ENCODE peak calls at places on chromosome 18, in five cellular contexts. One of them, this sample, is unnamed.

GRCh38 chr18:6021341-6022088 is 126.2 kb upstream of the TMEM200C start:
- DNase-seq in endodermal cell: no peak
- DNase-seq in sigmoid colon: no peak
- DNase-seq in uterus: no peak
- DNase-seq in CD8-positive, alpha-beta memory T cell: no peak
- DNase-seq in this sample: no peak

GRCh38 chr18:49174478-49174877 is 223.7 kb upstream of the SMAD7 start:
- DNase-seq in endodermal cell: no peak
- DNase-seq in sigmoid colon: no peak
- DNase-seq in uterus: peak; percentile 25
- DNase-seq in CD8-positive, alpha-beta memory T cell: no peak
- DNase-seq in this sample: no peak

GRCh38 chr18:69088971-69089370 is 291.1 kb downstream of the CCDC102B start:
- DNase-seq in endodermal cell: no peak
- DNase-seq in sigmoid colon: no peak
- DNase-seq in uterus: no peak
- DNase-seq in CD8-positive, alpha-beta memory T cell: no peak
- DNase-seq in this sample: no peak

GRCh38 chr18:42514522-42514921 is 559.5 kb downstream of the PIK3C3 start:
- DNase-seq in endodermal cell: no peak
- DNase-seq in sigmoid colon: no peak
- DNase-seq in uterus: no peak
- DNase-seq in CD8-positive, alpha-beta memory T cell: no peak
- DNase-seq in this sample: no peak

GRCh38 chr18:50662775-50663383 is 103.0 kb downstream of the MAPK4 start:
- DNase-seq in endodermal cell: peak; percentile 20
- DNase-seq in sigmoid colon: no peak
- DNase-seq in uterus: no peak
- DNase-seq in CD8-positive, alpha-beta memory T cell: no peak
- DNase-seq in this sample: no peak

GRCh38 chr18:45777393-45777792 is 48.1 kb upstream of the SIGLEC15 start:
- DNase-seq in endodermal cell: no peak
- DNase-seq in sigmoid colon: no peak
- DNase-seq in uterus: no peak
- DNase-seq in CD8-positive, alpha-beta memory T cell: no peak
- DNase-seq in this sample: no peak

GRCh38 chr18:79988079-79988924 is at the start of gene TXNL4A:
- DNase-seq in endodermal cell: peak; percentile 88
- DNase-seq in sigmoid colon: peak; percentile 90
- DNase-seq in uterus: peak; percentile 78
- DNase-seq in CD8-positive, alpha-beta memory T cell: peak; percentile 86
- DNase-seq in this sample: peak; percentile 87

GRCh38 chr18:35410561-35410960 is 33.4 kb upstream of the ZNF396 start:
- DNase-seq in endodermal cell: no peak
- DNase-seq in sigmoid colon: no peak
- DNase-seq in uterus: no peak
- DNase-seq in CD8-positive, alpha-beta memory T cell: no peak
- DNase-seq in this sample: no peak

GRCh38 chr18:9724797-9725196 is 16.7 kb downstream of the RAB31 start:
- DNase-seq in endodermal cell: no peak
- DNase-seq in sigmoid colon: no peak
- DNase-seq in uterus: no peak
- DNase-seq in CD8-positive, alpha-beta memory T cell: no peak
- DNase-seq in this sample: no peak

GRCh38 chr18:44682871-44683221 is 2.2 kb downstream of the SETBP1 start:
- DNase-seq in endodermal cell: peak; percentile 89
- DNase-seq in sigmoid colon: peak; percentile 82
- DNase-seq in uterus: peak; percentile 54
- DNase-seq in CD8-positive, alpha-beta memory T cell: no peak
- DNase-seq in this sample: no peak

DNA sequence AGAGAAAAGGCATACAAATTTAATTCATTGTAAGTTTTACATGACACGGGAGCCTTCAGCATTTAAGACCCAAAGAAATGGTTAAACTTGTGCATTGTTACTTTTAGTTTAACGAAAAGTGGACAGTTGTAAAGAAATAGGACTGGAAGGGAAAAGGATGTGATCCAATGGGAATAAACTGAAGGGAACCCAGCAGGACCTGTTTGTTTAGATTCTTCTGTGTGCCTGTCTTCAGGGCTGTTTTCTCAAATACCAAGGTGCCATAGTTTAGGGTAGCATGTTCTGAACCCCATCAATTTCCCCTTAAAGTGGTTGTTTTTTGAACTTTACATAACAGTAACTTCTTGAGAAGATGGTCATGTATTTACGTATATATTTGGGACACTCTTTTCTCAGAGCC is 30.3 kb upstream of the CABLES1 start:
- DNase-seq in endodermal cell: no peak
- DNase-seq in sigmoid colon: no peak
- DNase-seq in uterus: no peak
- DNase-seq in CD8-positive, alpha-beta memory T cell: no peak
- DNase-seq in this sample: no peak
- H3K27ac ChIP-seq in endodermal cell: no peak overlapping the region
- H3K27ac ChIP-seq in sigmoid colon: no peak overlapping the region
- H3K27ac ChIP-seq in uterus: no peak overlapping the region
- H3K27ac ChIP-seq in CD8-positive, alpha-beta memory T cell: no peak overlapping the region
- H3K27ac ChIP-seq in this sample: no peak overlapping the region

GRCh38 chr18:24138884-24139616 is at the start of gene CABYR:
- DNase-seq in endodermal cell: peak; percentile 96
- DNase-seq in sigmoid colon: peak; percentile 87
- DNase-seq in uterus: peak; percentile 70
- DNase-seq in CD8-positive, alpha-beta memory T cell: peak; percentile 64
- DNase-seq in this sample: peak; percentile 71
- H3K27ac ChIP-seq in endodermal cell: no peak within 1 kb of the TSS
- H3K27ac ChIP-seq in sigmoid colon: peak within 1 kb of the TSS; percentile 67
- H3K27ac ChIP-seq in uterus: peak within 1 kb of the TSS; percentile 67
- H3K27ac ChIP-seq in CD8-positive, alpha-beta memory T cell: no peak within 1 kb of the TSS
- H3K27ac ChIP-seq in this sample: peak within 1 kb of the TSS; percentile 37

DNA sequence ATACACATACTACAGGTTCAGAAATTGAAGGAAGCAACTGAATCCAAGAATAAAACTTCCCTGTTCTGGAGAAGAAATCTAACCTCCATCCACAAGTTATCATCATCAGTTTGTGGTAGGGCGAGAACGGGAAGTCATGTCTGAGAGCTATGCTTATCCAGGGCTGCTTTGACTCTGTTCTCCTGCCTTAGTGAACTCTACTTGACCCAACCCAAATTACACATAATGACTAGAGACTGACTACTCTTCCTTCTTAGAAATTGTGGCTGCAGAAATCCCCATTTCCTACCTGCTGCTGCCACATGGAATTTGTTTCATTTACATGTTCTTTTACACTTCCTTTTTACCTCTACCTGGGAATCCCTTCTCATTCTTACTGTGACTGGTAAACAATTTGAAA is 1102.6 kb upstream of the PIK3C3 start:
- DNase-seq in endodermal cell: no peak
- DNase-seq in sigmoid colon: no peak
- DNase-seq in uterus: no peak
- DNase-seq in CD8-positive, alpha-beta memory T cell: no peak
- DNase-seq in this sample: no peak
- H3K27ac ChIP-seq in endodermal cell: no peak overlapping the region
- H3K27ac ChIP-seq in sigmoid colon: no peak overlapping the region
- H3K27ac ChIP-seq in uterus: no peak overlapping the region
- H3K27ac ChIP-seq in CD8-positive, alpha-beta memory T cell: no peak overlapping the region
- H3K27ac ChIP-seq in this sample: no peak overlapping the region

GRCh38 chr18:77063256-77063655 is 69.3 kb downstream of the MBP start:
- DNase-seq in endodermal cell: no peak
- DNase-seq in sigmoid colon: no peak
- DNase-seq in uterus: no peak
- DNase-seq in CD8-positive, alpha-beta memory T cell: peak; percentile 70
- DNase-seq in this sample: peak; percentile 80

GRCh38 chr18:77062518-77063003 is 70.0 kb downstream of the MBP start:
- DNase-seq in endodermal cell: no peak
- DNase-seq in sigmoid colon: no peak
- DNase-seq in uterus: no peak
- DNase-seq in CD8-positive, alpha-beta memory T cell: peak; percentile 87
- DNase-seq in this sample: peak; percentile 85

GRCh38 chr18:77059294-77059916 is 73.2 kb downstream of the MBP start:
- DNase-seq in endodermal cell: peak; percentile 75
- DNase-seq in sigmoid colon: no peak
- DNase-seq in uterus: no peak
- DNase-seq in CD8-positive, alpha-beta memory T cell: no peak
- DNase-seq in this sample: no peak

GRCh38 chr18:77061946-77062517 is 70.6 kb downstream of the MBP start:
- DNase-seq in endodermal cell: peak; percentile 74
- DNase-seq in sigmoid colon: no peak
- DNase-seq in uterus: no peak
- DNase-seq in CD8-positive, alpha-beta memory T cell: no peak
- DNase-seq in this sample: no peak

GRCh38 chr18:77061291-77061945 is 71.2 kb downstream of the MBP start:
- DNase-seq in endodermal cell: no peak
- DNase-seq in sigmoid colon: no peak
- DNase-seq in uterus: no peak
- DNase-seq in CD8-positive, alpha-beta memory T cell: no peak
- DNase-seq in this sample: no peak
- H3K27ac ChIP-seq in endodermal cell: no peak overlapping the region
- H3K27ac ChIP-seq in sigmoid colon: peak overlapping the region; percentile 75
- H3K27ac ChIP-seq in uterus: peak overlapping the region; percentile 45
- H3K27ac ChIP-seq in CD8-positive, alpha-beta memory T cell: peak overlapping the region; percentile 73
- H3K27ac ChIP-seq in this sample: peak overlapping the region; percentile 77

GRCh38 chr18:70464343-70465114 is 175.7 kb downstream of the SOCS6 start:
- DNase-seq in endodermal cell: peak; percentile 88
- DNase-seq in sigmoid colon: peak; percentile 84
- DNase-seq in uterus: peak; percentile 44
- DNase-seq in CD8-positive, alpha-beta memory T cell: peak; percentile 26
- DNase-seq in this sample: peak; percentile 2
- H3K27ac ChIP-seq in endodermal cell: no peak overlapping the region
- H3K27ac ChIP-seq in sigmoid colon: peak overlapping the region; percentile 37
- H3K27ac ChIP-seq in uterus: no peak overlapping the region
- H3K27ac ChIP-seq in CD8-positive, alpha-beta memory T cell: no peak overlapping the region
- H3K27ac ChIP-seq in this sample: no peak overlapping the region

DNA sequence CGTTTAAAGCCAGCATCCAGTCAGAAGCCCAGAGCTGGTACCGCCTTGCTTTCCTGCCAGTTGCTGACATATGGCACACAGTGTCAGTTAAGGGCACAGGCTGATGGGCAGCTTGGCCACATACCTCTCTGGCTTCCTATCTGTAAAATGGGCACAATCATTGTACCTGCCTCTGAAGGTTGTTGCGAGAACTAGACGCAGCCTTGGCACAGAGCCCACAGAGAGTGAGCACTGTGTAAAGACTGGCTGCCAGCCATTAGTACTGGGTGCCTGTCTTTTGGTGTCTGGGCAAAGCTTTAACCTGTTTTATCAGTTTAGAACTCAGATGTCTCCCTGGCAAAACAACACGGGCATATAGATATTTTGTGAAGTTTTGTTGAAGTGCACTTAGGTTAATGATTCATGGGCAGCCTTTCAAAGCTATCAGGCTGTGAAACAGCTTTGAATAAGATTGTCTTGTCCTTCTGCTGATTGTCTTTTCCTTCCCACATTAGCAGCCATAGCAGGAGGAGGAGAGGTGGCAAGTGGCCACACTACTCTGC is 269.5 kb downstream of the NEDD4L start:
- DNase-seq in endodermal cell: no peak
- DNase-seq in sigmoid colon: no peak
- DNase-seq in uterus: no peak
- DNase-seq in CD8-positive, alpha-beta memory T cell: no peak
- DNase-seq in this sample: no peak
- H3K27ac ChIP-seq in endodermal cell: no peak overlapping the region
- H3K27ac ChIP-seq in sigmoid colon: peak overlapping the region; percentile 74
- H3K27ac ChIP-seq in uterus: no peak overlapping the region
- H3K27ac ChIP-seq in CD8-positive, alpha-beta memory T cell: no peak overlapping the region
- H3K27ac ChIP-seq in this sample: no peak overlapping the region

DNA sequence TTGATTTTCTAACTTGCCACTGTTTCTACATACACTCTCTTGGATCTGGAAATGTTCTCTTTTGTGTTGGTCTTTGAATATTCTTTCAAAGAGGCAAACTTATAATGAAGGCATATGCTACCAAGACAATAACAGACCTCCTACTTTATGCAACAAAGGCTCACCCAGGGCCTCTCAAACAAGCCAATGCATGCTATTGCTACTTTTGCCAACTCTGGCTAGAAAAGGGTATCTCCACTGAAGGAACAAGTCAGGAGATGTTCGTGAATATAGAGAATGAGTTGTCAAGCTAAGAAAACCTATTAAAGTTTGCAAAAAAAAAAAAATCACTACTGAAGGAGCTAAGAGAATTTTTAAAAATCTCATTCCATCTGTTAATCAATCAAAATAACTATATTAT is 15.9 kb upstream of the DSG2 start:
- DNase-seq in endodermal cell: no peak
- DNase-seq in sigmoid colon: no peak
- DNase-seq in uterus: no peak
- DNase-seq in CD8-positive, alpha-beta memory T cell: no peak
- DNase-seq in this sample: no peak
- H3K27ac ChIP-seq in endodermal cell: no peak overlapping the region
- H3K27ac ChIP-seq in sigmoid colon: no peak overlapping the region
- H3K27ac ChIP-seq in uterus: no peak overlapping the region
- H3K27ac ChIP-seq in CD8-positive, alpha-beta memory T cell: no peak overlapping the region
- H3K27ac ChIP-seq in this sample: no peak overlapping the region

GRCh38 chr18:12772111-12772510 is 69.3 kb downstream of the PSMG2 start:
- DNase-seq in endodermal cell: no peak
- DNase-seq in sigmoid colon: no peak
- DNase-seq in uterus: no peak
- DNase-seq in CD8-positive, alpha-beta memory T cell: no peak
- DNase-seq in this sample: no peak

GRCh38 chr18:12774982-12775381 is 72.1 kb downstream of the PSMG2 start:
- DNase-seq in endodermal cell: no peak
- DNase-seq in sigmoid colon: no peak
- DNase-seq in uterus: no peak
- DNase-seq in CD8-positive, alpha-beta memory T cell: no peak
- DNase-seq in this sample: no peak

GRCh38 chr18:12769644-12770440 is 67.0 kb downstream of the PSMG2 start:
- DNase-seq in endodermal cell: no peak
- DNase-seq in sigmoid colon: no peak
- DNase-seq in uterus: no peak
- DNase-seq in CD8-positive, alpha-beta memory T cell: no peak
- DNase-seq in this sample: no peak

GRCh38 chr18:12770469-12771219 is 67.8 kb downstream of the PSMG2 start:
- DNase-seq in endodermal cell: no peak
- DNase-seq in sigmoid colon: no peak
- DNase-seq in uterus: no peak
- DNase-seq in CD8-positive, alpha-beta memory T cell: no peak
- DNase-seq in this sample: no peak

GRCh38 chr18:12773369-12773768 is 70.5 kb downstream of the PSMG2 start:
- DNase-seq in endodermal cell: no peak
- DNase-seq in sigmoid colon: no peak
- DNase-seq in uterus: no peak
- DNase-seq in CD8-positive, alpha-beta memory T cell: no peak
- DNase-seq in this sample: no peak
- H3K27ac ChIP-seq in endodermal cell: no peak overlapping the region
- H3K27ac ChIP-seq in sigmoid colon: no peak overlapping the region
- H3K27ac ChIP-seq in uterus: no peak overlapping the region
- H3K27ac ChIP-seq in CD8-positive, alpha-beta memory T cell: no peak overlapping the region
- H3K27ac ChIP-seq in this sample: no peak overlapping the region

DNA sequence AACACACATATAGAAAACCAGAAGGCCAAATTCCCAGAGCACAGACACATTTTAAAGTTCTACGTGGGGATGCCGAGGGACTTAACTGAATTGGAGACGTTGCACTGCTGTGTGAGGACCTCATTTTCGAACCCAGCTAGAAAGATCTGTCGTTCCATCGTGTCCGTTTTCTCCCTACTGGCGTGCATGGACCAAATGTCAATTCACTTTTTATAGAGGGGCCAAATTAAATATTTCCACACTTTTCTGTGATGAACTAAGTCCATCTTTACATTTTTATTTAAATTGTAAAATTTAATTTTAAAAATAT is 690 bp upstream of the TSHZ1 start:
- DNase-seq in endodermal cell: no peak
- DNase-seq in sigmoid colon: no peak
- DNase-seq in uterus: no peak
- DNase-seq in CD8-positive, alpha-beta memory T cell: no peak
- DNase-seq in this sample: no peak
- H3K27ac ChIP-seq in endodermal cell: peak overlapping the region; percentile 41
- H3K27ac ChIP-seq in sigmoid colon: peak overlapping the region; percentile 99
- H3K27ac ChIP-seq in uterus: peak overlapping the region; percentile 94
- H3K27ac ChIP-seq in CD8-positive, alpha-beta memory T cell: peak overlapping the region; percentile 75
- H3K27ac ChIP-seq in this sample: peak overlapping the region; percentile 80

This sample was measured in CD4-positive, alpha-beta memory T cell.